ENCODE peak calls at places on chromosomes 1 and 21, in nine cellular contexts. V is cardiac muscle cell; P is NCI-H2081 treated with DMSO at 0.1 percent for 48 hours; U is neural crest cell; K is Kasumi-1; Z is mesendoderm; A is activated CD4-positive, alpha-beta T cell treated with anti-CD3 and anti-CD28 coated beads, Interleukin-2, amount 50 U/mL, for 48 hours; T is stomach; D is HEK293T. H is an unnamed sample.

GRCh38 chr1:54273092-54273836 is 73.3 kb downstream of the MRPL37 start:
- DNase-seq in P (no peak), Z (peak; percentile 70), A (no peak), U (peak; percentile 59), V (no peak), D (peak; percentile 98), T (peak; percentile 87), K (no peak), H (peak; percentile 93)

GRCh38 chr1:207826557-207827487 is 75.0 kb downstream of the CD46 start:
- DNase-seq in A (no peak), Z (no peak), D (no peak), P (no peak), U (no peak), T (peak; percentile 84), K (no peak), V (no peak), H (no peak)

GRCh38 chr1:83931658-83932253 is 67.2 kb downstream of the TTLL7 start:
- DNase-seq in A (no peak), Z (peak; percentile 54), K (peak; percentile 65), V (peak; percentile 77), D (peak; percentile 53), T (no peak), U (no peak), P (peak; percentile 37), H (peak; percentile 12)

GRCh38 chr1:40438391-40439015 is 11.8 kb upstream of the ZFP69B start:
- DNase-seq in K (peak; percentile 39), V (peak; percentile 33), P (no peak), T (no peak), Z (peak; percentile 37), D (peak; percentile 57), A (peak; percentile 19), U (peak; percentile 18), H (peak; percentile 17)

GRCh38 chr1:2988256-2988655 is 33.0 kb upstream of the ACTRT2 start:
- DNase-seq in A (no peak), V (no peak), T (no peak), Z (no peak), D (no peak), K (no peak), P (no peak), U (no peak), H (no peak)

GRCh38 chr1:214506972-214507431 is 44.4 kb downstream of the PTPN14 start:
- DNase-seq in Z (peak; percentile 90), K (no peak), V (no peak), A (no peak), P (no peak), T (peak; percentile 46), D (no peak), U (no peak), H (peak; percentile 31)

GRCh38 chr1:119103764-119104163 is 36.7 kb downstream of the WARS2 start:
- DNase-seq in D (no peak), K (no peak), Z (no peak), P (no peak), T (no peak), U (no peak), A (no peak), V (no peak), H (no peak)

GRCh38 chr1:76010802-76011201 is 63.7 kb upstream of the ST6GALNAC3 start:
- DNase-seq in V (no peak), D (no peak), Z (no peak), P (no peak), T (no peak), U (no peak), K (no peak), A (no peak), H (no peak)

GRCh38 chr1:214993419-214993818 is 89.1 kb upstream of the KCNK2 start:
- DNase-seq in U (no peak), V (no peak), T (no peak), D (no peak), K (no peak), Z (no peak), P (no peak), A (no peak), H (no peak)

GRCh38 chr1:176866011-176866410 is 298.5 kb downstream of the ASTN1 start:
- DNase-seq in D (no peak), U (no peak), K (no peak), V (no peak), A (no peak), T (no peak), P (no peak), Z (peak; percentile 48), H (no peak)

GRCh38 chr21:35398366-35398982 is 349.4 kb upstream of the RUNX1 start:
- DNase-seq in K (no peak), T (no peak), U (no peak), D (no peak), V (no peak), A (no peak), P (no peak), Z (no peak), H (no peak)

GRCh38 chr1:246540738-246541491 is 25.1 kb downstream of the TFB2M start:
- DNase-seq in Z (no peak), D (no peak), V (no peak), K (no peak), U (no peak), A (no peak), P (no peak), T (no peak), H (no peak)

GRCh38 chr1:171220551-171221175 is 27.6 kb upstream of the FMO1 start:
- DNase-seq in K (no peak), A (no peak), T (no peak), D (no peak), P (no peak), V (peak; percentile 46), U (peak; percentile 36), Z (peak; percentile 96), H (no peak)

GRCh38 chr1:29328897-29329775 is 92.8 kb downstream of the PTPRU start:
- DNase-seq in V (no peak), P (no peak), A (no peak), K (no peak), T (no peak), D (no peak), Z (no peak), U (no peak), H (no peak)

GRCh38 chr1:119542492-119542946 is 35.5 kb downstream of the HSD3B1 start:
- DNase-seq in K (no peak), A (no peak), D (no peak), Z (no peak), P (no peak), T (no peak), U (no peak), V (no peak), H (no peak)

GRCh38 chr1:235054961-235055360 is 73.7 kb downstream of the TOMM20 start:
- DNase-seq in Z (no peak), A (no peak), T (no peak), P (no peak), D (no peak), V (no peak), K (no peak), U (no peak), H (no peak)

GRCh38 chr21:26840912-26841311 is 4.3 kb downstream of the ADAMTS1 start:
- DNase-seq in T (no peak), A (no peak), D (no peak), P (no peak), Z (peak; percentile 46), U (no peak), K (no peak), V (no peak), H (no peak)

GRCh38 chr1:4395158-4395557 is 259.3 kb upstream of the AJAP1 start:
- DNase-seq in Z (no peak), P (no peak), A (no peak), U (no peak), V (no peak), K (no peak), T (no peak), D (no peak), H (no peak)

GRCh38 chr1:201511925-201512539 is 5.1 kb upstream of the CSRP1 start:
- DNase-seq in K (peak; percentile 19), T (peak; percentile 72), A (no peak), Z (peak; percentile 91), P (no peak), U (no peak), V (peak; percentile 91), D (no peak), H (peak; percentile 83)

GRCh38 chr1:27795601-27796000 is 22.6 kb downstream of the STX12 start:
- DNase-seq in A (no peak), T (no peak), K (no peak), D (no peak), V (no peak), U (no peak), Z (no peak), P (no peak), H (no peak)

GRCh38 chr1:104787866-104788510 is 1038.3 kb downstream of the AMY1C start:
- DNase-seq in T (no peak), P (no peak), U (no peak), D (no peak), K (no peak), A (no peak), V (no peak), Z (no peak), H (no peak)

GRCh38 chr1:108502624-108503023 is 52.5 kb downstream of the NBPF6 start:
- DNase-seq in V (no peak), P (no peak), T (no peak), D (no peak), A (no peak), Z (no peak), U (no peak), K (no peak), H (no peak)

GRCh38 chr1:43205671-43206070 is 33.5 kb downstream of the CFAP57 start:
- DNase-seq in V (no peak), Z (no peak), T (no peak), A (no peak), U (no peak), K (no peak), D (no peak), P (no peak), H (no peak)

GRCh38 chr1:20361401-20361800 is 70.7 kb downstream of the VWA5B1 start:
- DNase-seq in Z (no peak), V (no peak), D (no peak), T (no peak), A (no peak), P (no peak), K (no peak), U (no peak), H (no peak)

GRCh38 chr1:2454227-2454626 is 21.9 kb upstream of the PLCH2 start:
- DNase-seq in U (no peak), V (no peak), P (no peak), D (no peak), K (no peak), A (no peak), T (no peak), Z (no peak), H (no peak)

GRCh38 chr1:246106342-246106763 is 400.7 kb downstream of the SMYD3 start:
- DNase-seq in K (peak; percentile 88), T (no peak), P (no peak), U (no peak), A (no peak), D (no peak), Z (no peak), V (no peak), H (no peak)

H was measured in WERI-Rb-1.